ENCODE peak calls at places on chromosomes 4 and X, in ten cellular contexts. F, G, X, V, D, N, T, E, O and M are unnamed samples.

GRCh38 chr4:165814256-165815010 is 58.6 kb upstream of the TLL1 start:
- DNase-seq in F (no peak), G (no peak), X (peak; percentile 69), V (no peak), D (no peak), N (no peak), T (no peak), E (no peak), O (no peak), M (peak; percentile 80)

GRCh38 chrX:118251251-118251650 is 94.7 kb upstream of the WDR44 start:
- DNase-seq in F (no peak), G (no peak), X (peak; percentile 35), V (no peak), D (no peak), N (no peak), T (no peak), E (no peak), O (no peak), M (no peak)

GRCh38 chr4:176641237-176641636 is 151.5 kb downstream of the VEGFC start:
- DNase-seq in F (no peak), G (no peak), X (peak; percentile 21), V (no peak), D (no peak), N (no peak), T (no peak), E (no peak), O (no peak), M (no peak)

GRCh38 chr4:82293304-82293703 is 80.5 kb downstream of the HNRNPD start:
- DNase-seq in F (no peak), G (no peak), X (peak; percentile 33), V (no peak), D (no peak), N (no peak), T (peak; percentile 43), E (no peak), O (no peak), M (no peak)

GRCh38 chr4:74661427-74662171 is 132.7 kb downstream of the BTC start:
- DNase-seq in F (no peak), G (no peak), X (peak; percentile 72), V (no peak), D (no peak), N (no peak), T (no peak), E (no peak), O (no peak), M (no peak)

GRCh38 chr4:41644288-41644914 is 104.1 kb downstream of the PHOX2B start:
- DNase-seq in F (peak; percentile 81), G (no peak), X (no peak), V (no peak), D (peak; percentile 77), N (no peak), T (no peak), E (no peak), O (peak; percentile 68), M (no peak)

GRCh38 chrX:23805379-23805778 is 22.4 kb downstream of the SAT1 start:
- DNase-seq in F (no peak), G (no peak), X (no peak), V (no peak), D (no peak), N (no peak), T (no peak), E (no peak), O (no peak), M (no peak)

GRCh38 chr4:116073051-116073450 is 959.6 kb upstream of the NDST4 start:
- DNase-seq in F (no peak), G (no peak), X (no peak), V (no peak), D (no peak), N (no peak), T (no peak), E (no peak), O (no peak), M (no peak)

GRCh38 chr4:122163767-122164166 is 11.6 kb downstream of the BLTP1 start:
- DNase-seq in F (no peak), G (no peak), X (no peak), V (no peak), D (no peak), N (no peak), T (peak; percentile 50), E (no peak), O (no peak), M (no peak)

GRCh38 chr4:113826431-113826830 is 64.9 kb upstream of the CAMK2D start:
- DNase-seq in F (no peak), G (no peak), X (no peak), V (no peak), D (no peak), N (no peak), T (no peak), E (no peak), O (no peak), M (no peak)

GRCh38 chr4:1544861-1545275 is 138.6 kb upstream of the NKX1-1 start:
- DNase-seq in F (no peak), G (no peak), X (no peak), V (no peak), D (peak; percentile 5), N (no peak), T (no peak), E (peak; percentile 28), O (no peak), M (no peak)

GRCh38 chrX:153411255-153411987 is at the start of gene ZFP92:
- DNase-seq in F (no peak), G (peak; percentile 13), X (no peak), V (no peak), D (peak; percentile 57), N (no peak), T (no peak), E (no peak), O (no peak), M (no peak)

DNA sequence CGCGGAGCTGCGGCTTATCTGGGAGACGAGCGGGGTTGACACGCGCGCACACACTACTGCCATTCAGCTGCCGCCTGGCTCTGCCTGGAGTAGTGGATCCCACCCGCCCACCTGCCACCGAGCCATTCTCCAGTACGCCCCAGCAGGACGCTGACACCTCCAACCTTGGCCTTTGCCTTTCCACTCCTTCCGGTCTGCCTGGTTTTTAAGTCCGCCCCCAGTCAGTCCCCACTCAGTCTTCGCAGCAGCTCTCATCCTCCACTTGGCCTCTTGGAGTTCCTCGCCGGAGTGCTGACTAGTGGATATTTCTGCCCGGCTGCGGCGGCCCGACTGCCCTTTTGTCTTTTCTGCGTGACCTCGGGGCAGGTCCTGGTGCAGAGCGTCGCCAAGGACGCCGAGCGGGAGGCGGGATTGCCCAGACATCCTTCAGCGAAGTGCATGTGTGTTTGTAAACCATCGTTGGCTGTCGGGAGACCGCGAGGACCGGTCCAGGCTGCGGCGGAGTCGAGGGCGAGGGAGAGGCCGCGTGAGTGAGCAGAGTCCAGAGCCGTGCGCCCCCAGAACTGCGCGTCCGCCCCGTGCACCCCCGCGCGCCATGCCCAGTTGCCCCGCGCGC is 1.1 kb downstream of the SLIT2 start:
- DNase-seq in F (no peak), G (no peak), X (no peak), V (peak; percentile 38), D (peak; percentile 26), N (no peak), T (no peak), E (no peak), O (no peak), M (no peak)
- H3K27ac ChIP-seq in F (peak overlapping the region; percentile 73), G (no peak overlapping the region), X (no peak overlapping the region), V (peak overlapping the region; percentile 89), D (peak overlapping the region; percentile 25), N (no peak overlapping the region), T (no peak overlapping the region), E (no peak overlapping the region), O (no peak overlapping the region), M (no peak overlapping the region)

GRCh38 chr4:75696551-75696950 is 23.3 kb upstream of the G3BP2 start:
- DNase-seq in F (no peak), G (no peak), X (no peak), V (no peak), D (no peak), N (no peak), T (peak; percentile 28), E (no peak), O (no peak), M (no peak)

GRCh38 chr4:75699299-75699698 is 25.1 kb upstream of the USO1 start:
- DNase-seq in F (no peak), G (no peak), X (no peak), V (no peak), D (no peak), N (no peak), T (no peak), E (no peak), O (no peak), M (no peak)

GRCh38 chr4:75698162-75698962 is 25.2 kb upstream of the G3BP2 start:
- DNase-seq in F (no peak), G (no peak), X (no peak), V (no peak), D (no peak), N (peak; percentile 2), T (peak; percentile 69), E (no peak), O (no peak), M (no peak)

GRCh38 chr4:75696036-75696435 is 22.8 kb upstream of the G3BP2 start:
- DNase-seq in F (no peak), G (no peak), X (no peak), V (no peak), D (no peak), N (no peak), T (no peak), E (no peak), O (no peak), M (no peak)

GRCh38 chr4:75698963-75699228 is 25.5 kb upstream of the USO1 start:
- DNase-seq in F (no peak), G (no peak), X (no peak), V (no peak), D (no peak), N (no peak), T (no peak), E (no peak), O (no peak), M (no peak)
- H3K27ac ChIP-seq in F (no peak overlapping the region), G (peak overlapping the region; percentile 29), X (no peak overlapping the region), V (no peak overlapping the region), D (no peak overlapping the region), N (peak overlapping the region; percentile 12), T (no peak overlapping the region), E (no peak overlapping the region), O (no peak overlapping the region), M (no peak overlapping the region)

DNA sequence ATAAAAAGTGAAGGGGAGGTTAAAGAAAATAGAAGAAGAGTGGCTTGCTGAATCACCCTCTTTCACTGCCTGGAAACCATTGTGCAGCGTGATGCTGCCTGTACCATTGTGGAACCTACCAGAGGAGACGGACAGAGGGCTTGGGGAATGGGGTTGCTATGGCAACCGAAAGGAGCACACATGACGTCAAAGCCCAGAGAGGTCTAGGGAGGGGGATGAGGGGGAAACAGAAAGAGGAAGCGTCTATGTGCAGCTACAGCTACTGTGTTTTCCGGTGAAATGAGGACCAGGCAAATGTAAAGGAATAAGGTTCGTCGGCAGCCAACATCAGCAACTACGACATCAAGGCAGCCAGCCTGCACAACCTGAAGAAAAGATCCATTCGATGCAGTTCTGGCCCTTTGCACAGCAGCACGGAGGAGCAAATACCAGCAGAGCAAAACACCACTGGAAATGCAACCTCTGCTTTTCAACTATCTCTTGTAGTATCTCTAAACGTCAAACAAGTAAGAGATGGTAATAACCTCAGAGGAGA is at the start of gene MAPK10:
- DNase-seq in F (peak; percentile 81), G (peak; percentile 7), X (peak; percentile 3), V (peak; percentile 76), D (peak; percentile 66), N (peak; percentile 2), T (peak; percentile 99), E (no peak), O (peak; percentile 85), M (no peak)
- H3K27ac ChIP-seq in F (no peak within 1 kb of the TSS), G (no peak within 1 kb of the TSS), X (no peak within 1 kb of the TSS), V (no peak within 1 kb of the TSS), D (no peak within 1 kb of the TSS), N (no peak within 1 kb of the TSS), T (peak within 1 kb of the TSS; percentile 96), E (no peak within 1 kb of the TSS), O (peak within 1 kb of the TSS; percentile 87), M (no peak within 1 kb of the TSS)

GRCh38 chr4:153639556-153640475 is 44.3 kb upstream of the TLR2 start:
- DNase-seq in F (peak; percentile 55), G (no peak), X (no peak), V (no peak), D (no peak), N (no peak), T (no peak), E (no peak), O (no peak), M (no peak)
- H3K27ac ChIP-seq in F (no peak overlapping the region), G (no peak overlapping the region), X (no peak overlapping the region), V (no peak overlapping the region), D (no peak overlapping the region), N (no peak overlapping the region), T (no peak overlapping the region), E (no peak overlapping the region), O (no peak overlapping the region), M (no peak overlapping the region)